ENCODE peak calls at places on chromosome 1, in ten cellular contexts. S is heart left ventricle, C is pancreas, I is testis, T is right lobe of liver, U is cardiac fibroblast, L is mammary epithelial cell, P is astrocyte of the spinal cord, A is tibial artery, N is fibroblast of the aortic adventitia. G is an unnamed sample.

GRCh38 chr1:155318082-155318481 is 2.6 kb upstream of the RUSC1 start:
- DNase-seq in T (no peak), C (no peak), S (no peak), N (no peak), U (no peak), P (no peak), I (no peak), A (no peak), L (no peak), G (no peak)

GRCh38 chr1:191993549-191993948 is 164.7 kb upstream of the RGS18 start:
- DNase-seq in L (peak; percentile 6), P (peak; percentile 30), A (no peak), U (peak; percentile 51), S (no peak), I (no peak), C (no peak), T (no peak), N (peak; percentile 52), G (peak; percentile 55)

GRCh38 chr1:218374401-218374848 is 29.3 kb downstream of the TGFB2 start:
- DNase-seq in L (no peak), C (no peak), N (no peak), T (no peak), S (no peak), A (no peak), U (peak; percentile 52), I (no peak), P (peak; percentile 60), G (no peak)

GRCh38 chr1:107525146-107525545 is 384.3 kb downstream of the NTNG1 start:
- DNase-seq in A (no peak), P (no peak), L (peak; percentile 30), N (no peak), U (no peak), S (no peak), T (no peak), C (no peak), I (no peak), G (peak; percentile 14)

GRCh38 chr1:17258758-17259130 is 9.8 kb downstream of the PADI3 start:
- DNase-seq in P (no peak), C (no peak), T (no peak), S (no peak), L (no peak), I (no peak), N (no peak), A (no peak), U (no peak), G (no peak)

GRCh38 chr1:74005533-74005932 is 192.4 kb downstream of the LRRIQ3 start:
- DNase-seq in I (no peak), T (no peak), A (no peak), S (no peak), N (no peak), C (no peak), U (no peak), L (no peak), P (no peak), G (no peak)

GRCh38 chr1:55814967-55815366 is 599.8 kb upstream of the USP24 start:
- DNase-seq in A (no peak), L (no peak), N (no peak), C (no peak), S (no peak), U (no peak), I (no peak), P (no peak), T (no peak), G (no peak)

GRCh38 chr1:112927462-112927971 is 28.5 kb downstream of the SLC16A1 start:
- DNase-seq in P (no peak), A (no peak), I (no peak), N (no peak), T (no peak), U (no peak), C (no peak), L (no peak), S (no peak), G (no peak)

GRCh38 chr1:64495878-64496277 is 25.9 kb downstream of the CACHD1 start:
- DNase-seq in N (no peak), C (no peak), P (no peak), L (no peak), A (no peak), S (no peak), I (no peak), U (no peak), T (no peak), G (no peak)

GRCh38 chr1:111884772-111885443 is 104.6 kb downstream of the KCND3 start:
- DNase-seq in I (no peak), U (no peak), A (no peak), P (no peak), S (no peak), N (no peak), L (no peak), C (no peak), T (no peak), G (no peak)
- TF ChIP-seq CTCF in I (no peak), U (no peak), A (no peak), P (no peak), S (no peak), N (no peak), L (no peak), C (no peak), T (peak; percentile 16), G (no peak)

GRCh38 chr1:223079498-223079897 is 63.5 kb downstream of the TLR5 start:
- DNase-seq in T (peak; percentile 72), N (no peak), I (no peak), C (no peak), L (no peak), S (no peak), U (no peak), A (no peak), P (no peak), G (peak; percentile 24)

GRCh38 chr1:223076382-223076781 is 66.7 kb downstream of the TLR5 start:
- DNase-seq in S (no peak), N (no peak), A (no peak), C (no peak), U (no peak), L (no peak), T (no peak), I (no peak), P (no peak), G (no peak)

GRCh38 chr1:223077434-223077833 is 65.6 kb downstream of the TLR5 start:
- DNase-seq in P (no peak), T (no peak), C (no peak), A (no peak), S (no peak), N (no peak), I (no peak), L (no peak), U (no peak), G (no peak)

GRCh38 chr1:223084466-223084865 is 58.6 kb downstream of the TLR5 start:
- DNase-seq in C (peak; percentile 30), I (no peak), U (no peak), P (no peak), T (no peak), S (no peak), L (no peak), A (no peak), N (peak; percentile 14), G (no peak)

GRCh38 chr1:223081181-223081994 is 61.7 kb downstream of the TLR5 start:
- DNase-seq in C (peak; percentile 85), U (peak; percentile 90), A (peak; percentile 90), S (peak; percentile 93), I (peak; percentile 88), L (peak; percentile 92), N (peak; percentile 91), P (peak; percentile 84), T (peak; percentile 95), G (peak; percentile 92)
- H3K4me3 ChIP-seq in C (peak overlapping the region; percentile 20), U (peak overlapping the region; percentile 39), A (peak overlapping the region; percentile 45), S (no peak overlapping the region), I (peak overlapping the region; percentile 21), L (peak overlapping the region; percentile 34), N (peak overlapping the region; percentile 54), P (peak overlapping the region; percentile 36), T (peak overlapping the region; percentile 30), G (peak overlapping the region; percentile 43)

GRCh38 chr1:47529520-47530098 is 91.8 kb downstream of the FOXD2 start:
- DNase-seq in C (no peak), I (no peak), L (no peak), N (no peak), T (no peak), P (no peak), A (no peak), S (no peak), U (no peak), G (no peak)
- TF ChIP-seq CTCF in C (peak; percentile 37), I (peak; percentile 74), L (peak; percentile 71), N (peak; percentile 53), T (peak; percentile 32), P (peak; percentile 58), A (peak; percentile 39), S (no peak), U (peak; percentile 36), G (peak; percentile 35)

DNA sequence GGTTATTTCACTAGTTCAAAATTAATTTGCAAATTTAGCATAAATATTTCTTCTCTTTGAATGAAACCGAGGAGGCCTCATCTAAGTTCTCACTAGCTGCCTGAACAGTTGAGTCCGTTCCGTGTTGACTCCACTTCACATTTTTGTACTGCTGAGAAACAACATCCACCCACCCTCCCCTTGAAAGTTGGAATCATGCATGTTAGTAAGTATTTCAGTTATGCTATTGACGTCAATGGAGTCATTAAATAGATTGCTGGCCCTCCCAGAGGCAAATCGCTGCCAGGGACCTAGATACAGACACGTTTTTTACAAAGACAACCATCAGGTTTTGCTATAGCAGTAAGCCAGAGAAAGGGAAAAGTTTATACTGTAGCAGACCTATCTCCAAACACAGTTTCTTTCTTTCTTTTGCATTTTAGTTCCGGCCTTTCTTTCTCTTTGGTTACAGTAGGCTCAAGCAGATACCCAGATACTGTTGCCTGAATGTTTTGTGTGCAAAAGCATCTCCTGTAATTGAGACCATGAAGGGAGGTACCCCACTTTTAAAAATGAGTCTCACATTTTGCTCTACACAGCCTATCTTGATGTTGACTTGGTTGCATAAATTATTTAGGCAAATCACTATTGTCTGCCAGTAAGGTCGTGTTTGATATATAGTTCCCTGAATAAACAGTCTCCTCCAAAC is 262.6 kb upstream of the SGIP1 start:
- DNase-seq in T (peak; percentile 65), S (peak; percentile 72), L (peak; percentile 96), P (peak; percentile 98), A (peak; percentile 92), U (peak; percentile 99), N (peak; percentile 100), I (peak; percentile 93), C (peak; percentile 53), G (peak; percentile 97)
- H3K4me3 ChIP-seq in T (no peak overlapping the region), S (peak overlapping the region; percentile 3), L (no peak overlapping the region), P (peak overlapping the region; percentile 3), A (peak overlapping the region; percentile 14), U (peak overlapping the region; percentile 15), N (peak overlapping the region; percentile 29), I (no peak overlapping the region), C (no peak overlapping the region), G (peak overlapping the region; percentile 5)

GRCh38 chr1:93844262-93845045 is 34.6 kb downstream of the DNTTIP2 start:
- DNase-seq in A (no peak), U (peak; percentile 89), C (peak; percentile 30), L (peak; percentile 66), T (no peak), P (peak; percentile 84), N (peak; percentile 91), I (peak; percentile 76), S (no peak), G (peak; percentile 70)
- TF ChIP-seq CTCF in A (peak; percentile 68), U (peak; percentile 84), C (peak; percentile 33), L (peak; percentile 99), T (peak; percentile 78), P (peak; percentile 81), N (peak; percentile 87), I (peak; percentile 38), S (peak; percentile 63), G (peak; percentile 79)

GRCh38 chr1:197807739-197808453 is 32.6 kb upstream of the DENND1B start:
- DNase-seq in C (no peak), A (no peak), P (no peak), L (no peak), U (peak; percentile 25), T (no peak), N (peak; percentile 7), S (no peak), I (no peak), G (peak; percentile 13)
- H3K4me3 ChIP-seq in C (no peak overlapping the region), A (no peak overlapping the region), P (no peak overlapping the region), L (no peak overlapping the region), U (no peak overlapping the region), T (no peak overlapping the region), N (no peak overlapping the region), S (no peak overlapping the region), I (no peak overlapping the region), G (no peak overlapping the region)

G was measured in foreskin fibroblast.